ENCODE peak calls at places on chromosomes 11 and 22, in ten cellular contexts. Y is GM04503; I is cardiac fibroblast; C is skeletal muscle cell; S is CD4-positive, alpha-beta memory T cell; M is LoVo; B is HT1080; E is activated CD8-positive, alpha-beta memory T cell treated with anti-CD3 and anti-CD28 coated beads, Interleukin-2, amount 10 ng/mL, durations not matched to agents 7 days and 5 days; Q is GM23248; F is MCF 10A. W is an unnamed sample.

GRCh38 chr22:50175921-50176849 is 5.7 kb downstream of the PANX2 start:
- DNase-seq in Q (no peak), M (no peak), I (no peak), B (no peak), C (no peak), F (no peak), S (no peak), E (no peak), Y (no peak), W (no peak)

GRCh38 chr11:1480555-1481482 is 5.8 kb downstream of the MOB2 start:
- DNase-seq in B (no peak), E (no peak), F (no peak), C (no peak), Y (no peak), M (no peak), S (no peak), Q (no peak), I (no peak), W (no peak)

GRCh38 chr11:72598901-72599300 is 75.3 kb downstream of the PDE2A start:
- DNase-seq in F (peak), Q (peak), M (no peak), B (peak), Y (no peak), C (no peak), E (no peak), I (peak), S (no peak), W (no peak)

GRCh38 chr11:15988693-15989231 is 367.6 kb downstream of the SOX6 start:
- DNase-seq in Q (no peak), I (peak), B (no peak), S (no peak), Y (no peak), M (no peak), C (no peak), E (no peak), F (peak), W (no peak)

GRCh38 chr11:2156416-2157182 is 4.4 kb downstream of the INS start:
- DNase-seq in B (peak), Y (no peak), S (peak), C (no peak), M (peak), E (peak), I (peak), Q (peak), F (peak), W (peak)

GRCh38 chr11:64263021-64263946 is 12.0 kb downstream of the PLCB3 start:
- DNase-seq in I (peak), C (no peak), B (peak), Q (peak), M (no peak), F (peak), E (no peak), Y (no peak), S (no peak), W (no peak)

GRCh38 chr11:124086447-124086846 is 28.8 kb upstream of the VWA5A start:
- DNase-seq in C (no peak), B (no peak), Y (no peak), M (no peak), S (no peak), Q (no peak), F (no peak), I (no peak), E (no peak), W (no peak)

GRCh38 chr22:35348026-35348590 is 32.8 kb upstream of the HMOX1 start:
- DNase-seq in I (no peak), M (no peak), C (no peak), E (no peak), Q (no peak), F (no peak), Y (no peak), S (no peak), B (no peak), W (no peak)

GRCh38 chr22:22935546-22936157 is 48.0 kb downstream of the IGLL5 start:
- DNase-seq in S (no peak), I (no peak), Y (no peak), E (no peak), C (no peak), M (no peak), F (no peak), B (no peak), Q (no peak), W (no peak)

GRCh38 chr11:85180528-85180927 is 446.6 kb downstream of the DLG2 start:
- DNase-seq in Y (no peak), C (no peak), I (no peak), Q (no peak), S (no peak), M (no peak), F (no peak), E (no peak), B (no peak), W (no peak)

GRCh38 chr11:9565822-9566560 is 7.5 kb upstream of the WEE1 start:
- DNase-seq in I (peak), M (peak), Q (peak), E (peak), C (peak), S (peak), F (peak), B (peak), Y (peak), W (peak)

GRCh38 chr11:28666632-28667031 is 558.4 kb downstream of the METTL15 start:
- DNase-seq in F (no peak), E (no peak), Y (peak), Q (peak), B (no peak), I (no peak), M (no peak), S (no peak), C (no peak), W (no peak)

GRCh38 chr11:64348611-64349387 is 8.8 kb downstream of the CCDC88B start:
- DNase-seq in M (no peak), S (no peak), Y (no peak), F (no peak), Q (no peak), B (no peak), C (no peak), I (no peak), E (no peak), W (no peak)

GRCh38 chr22:17795661-17796548 is 21.6 kb upstream of the BID start:
- DNase-seq in Q (no peak), S (no peak), B (no peak), Y (no peak), I (no peak), M (no peak), E (no peak), F (no peak), C (no peak), W (no peak)

GRCh38 chr11:19597876-19598275 is 114.8 kb upstream of the NAV2 start:
- DNase-seq in C (peak), I (no peak), Y (no peak), Q (peak), E (no peak), F (no peak), M (no peak), S (no peak), B (no peak), W (no peak)

W was measured in RWPE1.